ENCODE peak calls at places on chromosomes 2 and 18, in seven cellular contexts. I is nephron progenitor cell, O is kidney, X is COR-L47, W is putamen, M is HepG2, F is Peyer's patch. D is an unnamed sample.

GRCh38 chr2:229622495-229623355 is 91.6 kb downstream of the DNER start:
- DNase-seq in I (no peak), O (no peak), X (no peak), W (no peak), M (no peak), F (no peak), D (no peak)

GRCh38 chr18:77206676-77207370 is 42.8 kb upstream of the GALR1 start:
- DNase-seq in I (no peak), O (no peak), X (no peak), W (no peak), M (no peak), F (no peak), D (peak; percentile 29)

GRCh38 chr2:149413487-149413886 is 83.1 kb downstream of the LYPD6 start:
- DNase-seq in I (no peak), O (no peak), X (no peak), W (no peak), M (no peak), F (no peak), D (no peak)

GRCh38 chr18:79857082-79857661 is 59.4 kb downstream of the KCNG2 start:
- DNase-seq in I (no peak), O (no peak), X (no peak), W (no peak), M (peak; percentile 19), F (peak; percentile 24), D (peak; percentile 17)

GRCh38 chr2:9424447-9425164 is 1.2 kb downstream of the CPSF3 start:
- DNase-seq in I (no peak), O (no peak), X (peak; percentile 52), W (no peak), M (no peak), F (no peak), D (no peak)

GRCh38 chr2:224754129-224754528 is 38.0 kb upstream of the CCDC195 start:
- DNase-seq in I (no peak), O (no peak), X (no peak), W (no peak), M (no peak), F (no peak), D (no peak)

GRCh38 chr18:79519751-79520472 is 124.2 kb downstream of the NFATC1 start:
- DNase-seq in I (peak; percentile 42), O (peak; percentile 63), X (no peak), W (no peak), M (no peak), F (peak; percentile 37), D (no peak)

GRCh38 chr2:103789716-103790085 is 1027.9 kb downstream of the TMEM182 start:
- DNase-seq in I (no peak), O (no peak), X (no peak), W (no peak), M (no peak), F (no peak), D (no peak)

GRCh38 chr2:111896576-111896975 is 1.8 kb upstream of the MERTK start:
- DNase-seq in I (no peak), O (no peak), X (no peak), W (no peak), M (no peak), F (no peak), D (no peak)

GRCh38 chr2:28427741-28428412 is 35.2 kb downstream of the FOSL2 start:
- DNase-seq in I (no peak), O (no peak), X (no peak), W (no peak), M (no peak), F (peak; percentile 39), D (no peak)

GRCh38 chr2:20065885-20066602 is 14.6 kb upstream of the LAPTM4A start:
- DNase-seq in I (no peak), O (no peak), X (peak; percentile 99), W (peak; percentile 22), M (peak; percentile 95), F (peak; percentile 74), D (peak; percentile 71)

GRCh38 chr2:197677483-197677882 is 2.1 kb upstream of the RFTN2 start:
- DNase-seq in I (no peak), O (no peak), X (no peak), W (no peak), M (no peak), F (no peak), D (no peak)

GRCh38 chr18:5073026-5073944 is 123.8 kb downstream of the AKAIN1 start:
- DNase-seq in I (peak; percentile 50), O (no peak), X (peak; percentile 72), W (peak; percentile 12), M (peak; percentile 31), F (no peak), D (no peak)

GRCh38 chr2:182625814-182626213 is 90.2 kb upstream of the DNAJC10 start:
- DNase-seq in I (no peak), O (no peak), X (peak; percentile 88), W (no peak), M (no peak), F (no peak), D (peak; percentile 47)

GRCh38 chr2:225090746-225091145 is 48.5 kb upstream of the DOCK10 start:
- DNase-seq in I (no peak), O (no peak), X (no peak), W (no peak), M (no peak), F (no peak), D (no peak)

GRCh38 chr18:13885009-13885408 is 30.3 kb downstream of the MC2R start:
- DNase-seq in I (no peak), O (no peak), X (no peak), W (no peak), M (no peak), F (no peak), D (no peak)

GRCh38 chr18:36828630-36829361 is at the start of the genes KIAA1328 and TPGS2:
- DNase-seq in I (peak; percentile 84), O (peak; percentile 95), X (peak; percentile 98), W (peak; percentile 89), M (peak; percentile 75), F (peak; percentile 93), D (peak; percentile 85)

GRCh38 chr2:48756289-48756688 is 765 bp upstream of the LHCGR start:
- DNase-seq in I (no peak), O (no peak), X (no peak), W (no peak), M (no peak), F (no peak), D (no peak)

GRCh38 chr2:48050711-48051110 is 144.4 kb upstream of the FBXO11 start:
- DNase-seq in I (no peak), O (no peak), X (no peak), W (no peak), M (no peak), F (no peak), D (no peak)

GRCh38 chr2:44169155-44169898 is 652 bp downstream of the PPM1B start:
- DNase-seq in I (peak; percentile 54), O (peak; percentile 88), X (peak; percentile 20), W (peak; percentile 49), M (peak; percentile 24), F (peak; percentile 74), D (peak; percentile 38)

GRCh38 chr18:23114911-23115310 is 20.4 kb upstream of the CABLES1 start:
- DNase-seq in I (no peak), O (no peak), X (no peak), W (no peak), M (no peak), F (no peak), D (no peak)

GRCh38 chr2:229340086-229340760 is 69.1 kb upstream of the PID1 start:
- DNase-seq in I (no peak), O (no peak), X (no peak), W (no peak), M (no peak), F (no peak), D (no peak)

GRCh38 chr18:46324556-46324955 is 220.4 kb downstream of the HAUS1 start:
- DNase-seq in I (no peak), O (no peak), X (peak; percentile 30), W (peak; percentile 47), M (no peak), F (no peak), D (no peak)

GRCh38 chr18:5417342-5417741 is 121.8 kb upstream of the ZBTB14 start:
- DNase-seq in I (no peak), O (peak; percentile 37), X (no peak), W (peak; percentile 70), M (no peak), F (no peak), D (no peak)

GRCh38 chr2:179963626-179964025 is 43.5 kb downstream of the CWC22 start:
- DNase-seq in I (no peak), O (no peak), X (no peak), W (no peak), M (no peak), F (no peak), D (no peak)

GRCh38 chr2:213429516-213429915 is 145.3 kb downstream of the SPAG16 start:
- DNase-seq in I (no peak), O (no peak), X (no peak), W (no peak), M (no peak), F (no peak), D (no peak)

GRCh38 chr2:9408641-9409151 is 14.6 kb downstream of the ITGB1BP1 start:
- DNase-seq in I (no peak), O (no peak), X (no peak), W (no peak), M (no peak), F (no peak), D (peak; percentile 18)

GRCh38 chr2:101063352-101063751 is 61.3 kb downstream of the RPL31 start:
- DNase-seq in I (no peak), O (no peak), X (no peak), W (no peak), M (peak; percentile 25), F (no peak), D (no peak)

GRCh38 chr2:157087373-157088005 is 170.0 kb upstream of the GALNT5 start:
- DNase-seq in I (no peak), O (no peak), X (no peak), W (no peak), M (no peak), F (no peak), D (no peak)

GRCh38 chr2:179861027-179861776 is at the start of gene ZNF385B:
- DNase-seq in I (peak; percentile 76), O (peak; percentile 74), X (peak; percentile 33), W (no peak), M (no peak), F (peak; percentile 58), D (peak; percentile 15)

GRCh38 chr18:58194028-58194427 is 150.0 kb downstream of the NEDD4L start:
- DNase-seq in I (peak; percentile 30), O (no peak), X (peak; percentile 23), W (no peak), M (no peak), F (no peak), D (no peak)

GRCh38 chr18:50509012-50509411 is 50.9 kb upstream of the MAPK4 start:
- DNase-seq in I (no peak), O (no peak), X (no peak), W (peak; percentile 51), M (no peak), F (no peak), D (no peak)

GRCh38 chr2:189022002-189022401 is 47.8 kb downstream of the COL3A1 start:
- DNase-seq in I (no peak), O (no peak), X (no peak), W (no peak), M (no peak), F (no peak), D (no peak)

GRCh38 chr2:10448646-10449480 is 736 bp upstream of the ODC1 start:
- DNase-seq in I (peak; percentile 93), O (peak; percentile 97), X (peak; percentile 95), W (peak; percentile 11), M (peak; percentile 90), F (peak; percentile 96), D (peak; percentile 90)

GRCh38 chr2:40412456-40412855 is 39.4 kb downstream of the SLC8A1 start:
- DNase-seq in I (no peak), O (no peak), X (no peak), W (no peak), M (no peak), F (no peak), D (no peak)

GRCh38 chr2:58261215-58261614 is 20.1 kb upstream of the FANCL start:
- DNase-seq in I (no peak), O (no peak), X (no peak), W (no peak), M (peak; percentile 51), F (no peak), D (no peak)

GRCh38 chr2:113979172-113980128 is 89.6 kb downstream of the ACTR3 start:
- DNase-seq in I (no peak), O (peak; percentile 82), X (no peak), W (no peak), M (no peak), F (no peak), D (no peak)